ENCODE peak calls at places on chromosomes 6 and 20, in six cellular contexts. One of them, this sample, is unnamed.
A peak's percentile ranks its signal among the peaks of the same experiment; 100 is the strongest.

GRCh38 chr6:1503811-1504210 is 105.9 kb upstream of the FOXC1 start:
- DNase-seq in stomach: no peak
- DNase-seq in NB4: no peak
- DNase-seq in choroid plexus epithelial cell: no peak
- DNase-seq in AG09309: no peak
- DNase-seq in pancreas: no peak
- DNase-seq in this sample: no peak

GRCh38 chr6:11201772-11202512 is 30.5 kb downstream of the NEDD9 start:
- DNase-seq in stomach: no peak
- DNase-seq in NB4: no peak
- DNase-seq in choroid plexus epithelial cell: no peak
- DNase-seq in AG09309: no peak
- DNase-seq in pancreas: no peak
- DNase-seq in this sample: no peak

GRCh38 chr6:108944707-108945685 is 96.8 kb downstream of the ARMC2 start:
- DNase-seq in stomach: no peak
- DNase-seq in NB4: no peak
- DNase-seq in choroid plexus epithelial cell: peak; percentile 88
- DNase-seq in AG09309: peak; percentile 97
- DNase-seq in pancreas: no peak
- DNase-seq in this sample: no peak

GRCh38 chr6:32113386-32114352 is 4.5 kb upstream of the TNXB start:
- DNase-seq in stomach: peak; percentile 50
- DNase-seq in NB4: no peak
- DNase-seq in choroid plexus epithelial cell: peak; percentile 94
- DNase-seq in AG09309: peak; percentile 81
- DNase-seq in pancreas: peak; percentile 76
- DNase-seq in this sample: peak; percentile 48

GRCh38 chr6:24646771-24647170 is 780 bp upstream of the KIAA0319 start:
- DNase-seq in stomach: no peak
- DNase-seq in NB4: no peak
- DNase-seq in choroid plexus epithelial cell: peak; percentile 14
- DNase-seq in AG09309: no peak
- DNase-seq in pancreas: no peak
- DNase-seq in this sample: no peak

GRCh38 chr20:1860446-1860845 is 34.8 kb upstream of the SIRPA start:
- DNase-seq in stomach: no peak
- DNase-seq in NB4: no peak
- DNase-seq in choroid plexus epithelial cell: peak; percentile 28
- DNase-seq in AG09309: peak; percentile 24
- DNase-seq in pancreas: no peak
- DNase-seq in this sample: no peak

GRCh38 chr20:44120676-44121425 is 66.1 kb downstream of the JPH2 start:
- DNase-seq in stomach: no peak
- DNase-seq in NB4: no peak
- DNase-seq in choroid plexus epithelial cell: no peak
- DNase-seq in AG09309: no peak
- DNase-seq in pancreas: no peak
- DNase-seq in this sample: no peak

GRCh38 chr6:44338228-44339122 is 4.0 kb upstream of the SPATS1 start:
- DNase-seq in stomach: peak; percentile 66
- DNase-seq in NB4: peak; percentile 85
- DNase-seq in choroid plexus epithelial cell: peak; percentile 73
- DNase-seq in AG09309: peak; percentile 5
- DNase-seq in pancreas: peak; percentile 50
- DNase-seq in this sample: no peak

GRCh38 chr20:11451793-11452291 is 465.9 kb upstream of the BTBD3 start:
- DNase-seq in stomach: no peak
- DNase-seq in NB4: no peak
- DNase-seq in choroid plexus epithelial cell: peak; percentile 56
- DNase-seq in AG09309: no peak
- DNase-seq in pancreas: no peak
- DNase-seq in this sample: no peak

GRCh38 chr6:46329568-46329967 is 158.8 kb upstream of the ENPP5 start:
- DNase-seq in stomach: no peak
- DNase-seq in NB4: no peak
- DNase-seq in choroid plexus epithelial cell: peak; percentile 28
- DNase-seq in AG09309: no peak
- DNase-seq in pancreas: no peak
- DNase-seq in this sample: no peak

GRCh38 chr20:46027245-46027853 is 1.7 kb upstream of the SLC12A5 start:
- DNase-seq in stomach: no peak
- DNase-seq in NB4: peak; percentile 74
- DNase-seq in choroid plexus epithelial cell: peak; percentile 71
- DNase-seq in AG09309: peak; percentile 16
- DNase-seq in pancreas: no peak
- DNase-seq in this sample: peak; percentile 18

GRCh38 chr6:161481786-161482516 is 208.1 kb upstream of the AGPAT4 start:
- DNase-seq in stomach: no peak
- DNase-seq in NB4: no peak
- DNase-seq in choroid plexus epithelial cell: peak; percentile 57
- DNase-seq in AG09309: no peak
- DNase-seq in pancreas: no peak
- DNase-seq in this sample: peak; percentile 95

GRCh38 chr6:135535989-135536414 is 38.5 kb upstream of the AHI1 start:
- DNase-seq in stomach: no peak
- DNase-seq in NB4: peak; percentile 52
- DNase-seq in choroid plexus epithelial cell: peak; percentile 96
- DNase-seq in AG09309: peak; percentile 81
- DNase-seq in pancreas: no peak
- DNase-seq in this sample: peak; percentile 95

GRCh38 chr6:129525055-129525454 is 184.9 kb downstream of the ARHGAP18 start:
- DNase-seq in stomach: no peak
- DNase-seq in NB4: no peak
- DNase-seq in choroid plexus epithelial cell: peak; percentile 53
- DNase-seq in AG09309: no peak
- DNase-seq in pancreas: no peak
- DNase-seq in this sample: no peak

GRCh38 chr6:118223316-118223715 is 316.3 kb downstream of the SLC35F1 start:
- DNase-seq in stomach: no peak
- DNase-seq in NB4: no peak
- DNase-seq in choroid plexus epithelial cell: no peak
- DNase-seq in AG09309: no peak
- DNase-seq in pancreas: no peak
- DNase-seq in this sample: no peak

GRCh38 chr6:88867841-88868558 is 95.4 kb downstream of the RNGTT start:
- DNase-seq in stomach: no peak
- DNase-seq in NB4: no peak
- DNase-seq in choroid plexus epithelial cell: peak; percentile 37
- DNase-seq in AG09309: no peak
- DNase-seq in pancreas: no peak
- DNase-seq in this sample: no peak

GRCh38 chr6:27553123-27553904 is 80.4 kb upstream of the ZNF184 start:
- DNase-seq in stomach: no peak
- DNase-seq in NB4: peak; percentile 85
- DNase-seq in choroid plexus epithelial cell: peak; percentile 53
- DNase-seq in AG09309: no peak
- DNase-seq in pancreas: no peak
- DNase-seq in this sample: no peak

GRCh38 chr6:161422710-161423109 is 148.8 kb upstream of the AGPAT4 start:
- DNase-seq in stomach: no peak
- DNase-seq in NB4: no peak
- DNase-seq in choroid plexus epithelial cell: peak; percentile 55
- DNase-seq in AG09309: no peak
- DNase-seq in pancreas: no peak
- DNase-seq in this sample: no peak

GRCh38 chr6:1604347-1604990 is 5.2 kb upstream of the FOXC1 start:
- DNase-seq in stomach: peak; percentile 70
- DNase-seq in NB4: peak; percentile 82
- DNase-seq in choroid plexus epithelial cell: no peak
- DNase-seq in AG09309: no peak
- DNase-seq in pancreas: peak; percentile 89
- DNase-seq in this sample: no peak

GRCh38 chr6:36432151-36432633 is 10.5 kb downstream of the PXT1 start:
- DNase-seq in stomach: no peak
- DNase-seq in NB4: no peak
- DNase-seq in choroid plexus epithelial cell: peak; percentile 37
- DNase-seq in AG09309: no peak
- DNase-seq in pancreas: no peak
- DNase-seq in this sample: no peak

GRCh38 chr6:15254074-15254975 is 8.5 kb downstream of the JARID2 start:
- DNase-seq in stomach: peak; percentile 47
- DNase-seq in NB4: peak; percentile 87
- DNase-seq in choroid plexus epithelial cell: peak; percentile 48
- DNase-seq in AG09309: no peak
- DNase-seq in pancreas: no peak
- DNase-seq in this sample: no peak

GRCh38 chr20:39939241-39939865 is 749.7 kb downstream of the MAFB start:
- DNase-seq in stomach: no peak
- DNase-seq in NB4: no peak
- DNase-seq in choroid plexus epithelial cell: peak; percentile 20
- DNase-seq in AG09309: no peak
- DNase-seq in pancreas: no peak
- DNase-seq in this sample: no peak

DNA sequence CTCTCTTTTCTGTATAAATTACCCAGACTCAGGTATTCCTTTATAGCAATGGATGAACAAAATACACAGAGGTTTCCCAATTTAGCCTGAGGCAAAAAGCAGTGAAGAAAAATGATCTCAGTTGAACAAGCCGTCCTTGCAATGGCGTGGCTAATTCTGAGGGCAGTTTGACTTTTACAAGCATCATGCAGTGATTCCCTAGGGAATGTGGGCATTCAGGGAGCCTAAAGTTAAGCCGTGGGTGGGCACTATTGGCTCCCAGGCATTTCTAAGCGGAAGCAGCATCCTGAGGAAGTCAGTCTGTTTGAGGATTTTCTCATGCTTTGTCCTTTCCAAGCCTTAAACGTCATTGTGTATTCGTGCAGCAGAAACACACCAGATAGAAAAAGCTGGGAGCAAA is 133.9 kb downstream of the MYLK4 start:
- DNase-seq in stomach: no peak
- DNase-seq in NB4: no peak
- DNase-seq in choroid plexus epithelial cell: no peak
- DNase-seq in AG09309: no peak
- DNase-seq in pancreas: no peak
- DNase-seq in this sample: no peak
- H3K4me3 ChIP-seq in stomach: no peak overlapping the region
- H3K4me3 ChIP-seq in NB4: no peak overlapping the region
- H3K4me3 ChIP-seq in choroid plexus epithelial cell: no peak overlapping the region
- H3K4me3 ChIP-seq in AG09309: no peak overlapping the region
- H3K4me3 ChIP-seq in pancreas: no peak overlapping the region
- H3K4me3 ChIP-seq in this sample: no peak overlapping the region

GRCh38 chr20:58184984-58185383 is 43.5 kb downstream of the ANKRD60 start:
- DNase-seq in stomach: no peak
- DNase-seq in NB4: no peak
- DNase-seq in choroid plexus epithelial cell: no peak
- DNase-seq in AG09309: no peak
- DNase-seq in pancreas: no peak
- DNase-seq in this sample: no peak
- TF ChIP-seq CTCF in stomach: no peak
- TF ChIP-seq CTCF in NB4: no peak
- TF ChIP-seq CTCF in choroid plexus epithelial cell: no peak
- TF ChIP-seq CTCF in AG09309: no peak
- TF ChIP-seq CTCF in pancreas: no peak
- TF ChIP-seq CTCF in this sample: no peak

DNA sequence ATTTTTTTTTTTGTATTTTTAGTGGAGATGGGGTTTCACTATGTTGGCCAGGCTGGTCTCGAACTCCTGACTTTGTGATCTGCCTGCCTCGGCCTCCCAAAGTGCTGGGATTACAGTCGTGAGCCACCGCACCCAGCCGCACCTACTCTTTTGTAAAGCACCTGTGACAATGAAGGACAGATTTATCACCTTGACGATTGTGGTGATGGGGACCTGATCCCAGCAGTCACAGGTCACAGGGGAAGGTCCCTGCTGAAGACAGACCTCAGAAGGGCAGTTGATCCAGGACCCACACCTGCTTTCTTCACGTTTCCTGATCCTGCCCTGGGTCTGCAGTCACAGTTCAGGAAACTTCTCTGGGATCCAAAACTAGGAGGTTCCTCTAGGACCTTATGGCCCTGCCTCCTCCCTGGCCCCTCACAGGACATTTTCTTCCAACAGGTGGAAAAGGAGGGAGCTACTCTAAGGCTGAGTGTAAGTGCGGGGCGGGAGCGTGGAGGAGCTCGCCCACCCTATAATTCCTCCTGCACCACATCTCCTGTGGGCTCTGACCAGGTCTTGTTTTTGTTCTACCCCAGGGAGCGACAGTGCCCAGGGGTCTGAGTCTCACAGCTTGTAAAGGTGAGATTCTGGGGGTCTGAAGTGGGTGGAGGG is 2.8 kb downstream of the HLA-E start:
- DNase-seq in stomach: no peak
- DNase-seq in NB4: no peak
- DNase-seq in choroid plexus epithelial cell: no peak
- DNase-seq in AG09309: no peak
- DNase-seq in pancreas: no peak
- DNase-seq in this sample: no peak
- H3K4me3 ChIP-seq in stomach: peak overlapping the region; percentile 72
- H3K4me3 ChIP-seq in NB4: no peak overlapping the region
- H3K4me3 ChIP-seq in choroid plexus epithelial cell: no peak overlapping the region
- H3K4me3 ChIP-seq in AG09309: no peak overlapping the region
- H3K4me3 ChIP-seq in pancreas: no peak overlapping the region
- H3K4me3 ChIP-seq in this sample: no peak overlapping the region

GRCh38 chr20:35994994-35995453 is 26.6 kb downstream of the CNBD2 start:
- DNase-seq in stomach: peak; percentile 90
- DNase-seq in NB4: peak; percentile 84
- DNase-seq in choroid plexus epithelial cell: peak; percentile 92
- DNase-seq in AG09309: peak; percentile 35
- DNase-seq in pancreas: peak; percentile 90
- DNase-seq in this sample: peak; percentile 36

GRCh38 chr20:35988910-35989463 is 20.6 kb downstream of the CNBD2 start:
- DNase-seq in stomach: no peak
- DNase-seq in NB4: no peak
- DNase-seq in choroid plexus epithelial cell: no peak
- DNase-seq in AG09309: no peak
- DNase-seq in pancreas: no peak
- DNase-seq in this sample: peak; percentile 50

GRCh38 chr20:35985789-35986188 is 17.4 kb downstream of the CNBD2 start:
- DNase-seq in stomach: no peak
- DNase-seq in NB4: no peak
- DNase-seq in choroid plexus epithelial cell: no peak
- DNase-seq in AG09309: no peak
- DNase-seq in pancreas: no peak
- DNase-seq in this sample: no peak

GRCh38 chr20:35992713-35993335 is 24.4 kb downstream of the CNBD2 start:
- DNase-seq in stomach: peak; percentile 45
- DNase-seq in NB4: peak; percentile 74
- DNase-seq in choroid plexus epithelial cell: peak; percentile 77
- DNase-seq in AG09309: no peak
- DNase-seq in pancreas: no peak
- DNase-seq in this sample: no peak

DNA sequence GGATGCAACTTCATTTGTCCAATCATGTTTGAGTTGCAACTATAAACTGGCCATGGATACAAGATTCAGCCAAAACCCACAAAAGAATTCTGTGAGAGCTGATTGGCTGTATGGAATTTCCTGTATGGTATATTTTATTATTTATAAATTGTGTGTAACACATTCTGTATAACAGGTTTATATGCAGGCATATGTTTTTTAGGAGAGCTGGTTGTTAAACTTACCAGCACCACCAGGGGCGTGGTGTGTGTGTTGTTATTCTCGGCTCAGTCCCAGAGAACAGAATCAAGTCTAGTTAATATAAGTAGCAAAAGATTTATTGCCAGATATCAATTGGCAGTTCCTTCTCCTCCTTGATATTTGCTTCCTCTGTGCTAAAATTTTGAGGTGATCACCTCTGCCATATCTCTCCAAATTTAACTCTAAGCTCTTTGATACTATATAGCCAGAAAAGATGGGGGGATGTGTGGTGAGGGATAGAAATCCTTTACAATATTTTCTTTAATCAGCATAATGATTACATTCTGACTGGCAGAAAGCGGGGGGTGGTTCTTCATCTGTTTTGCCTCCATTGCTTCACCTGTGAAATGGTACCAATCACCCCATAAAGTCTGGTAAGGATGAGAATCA is 22.9 kb downstream of the CNBD2 start:
- DNase-seq in stomach: peak; percentile 42
- DNase-seq in NB4: peak; percentile 44
- DNase-seq in choroid plexus epithelial cell: peak; percentile 74
- DNase-seq in AG09309: no peak
- DNase-seq in pancreas: no peak
- DNase-seq in this sample: no peak
- TF ChIP-seq CTCF in stomach: no peak
- TF ChIP-seq CTCF in NB4: peak; percentile 53
- TF ChIP-seq CTCF in choroid plexus epithelial cell: peak; percentile 68
- TF ChIP-seq CTCF in AG09309: peak; percentile 61
- TF ChIP-seq CTCF in pancreas: no peak
- TF ChIP-seq CTCF in this sample: peak; percentile 68

This sample was measured in retinal pigment epithelial cell.